ENCODE peak calls at places on chromosomes 6 and 20, in eight cellular contexts. R, U, K, I, T, O, Z and F are unnamed samples.

GRCh38 chr20:10034717-10035571 is at the start of gene ANKEF1:
- DNase-seq in R (peak; percentile 8), U (no peak), K (peak; percentile 69), I (peak; percentile 41), T (peak; percentile 59), O (peak; percentile 24), Z (peak; percentile 72), F (peak; percentile 86)

GRCh38 chr6:118537579-118537978 is 10.5 kb upstream of the PLN start:
- DNase-seq in R (no peak), U (no peak), K (no peak), I (peak; percentile 60), T (no peak), O (no peak), Z (no peak), F (no peak)

GRCh38 chr6:8462169-8462568 is 26.8 kb upstream of the SLC35B3 start:
- DNase-seq in R (no peak), U (no peak), K (no peak), I (no peak), T (no peak), O (no peak), Z (no peak), F (no peak)

GRCh38 chr20:55365745-55366144 is 639.6 kb downstream of the CBLN4 start:
- DNase-seq in R (no peak), U (no peak), K (no peak), I (no peak), T (no peak), O (no peak), Z (no peak), F (no peak)

GRCh38 chr6:138844203-138844602 is 48.3 kb downstream of the ECT2L start:
- DNase-seq in R (no peak), U (no peak), K (no peak), I (peak; percentile 91), T (no peak), O (no peak), Z (no peak), F (peak; percentile 79)

GRCh38 chr20:23631981-23632710 is 5.6 kb downstream of the CST3 start:
- DNase-seq in R (no peak), U (no peak), K (no peak), I (no peak), T (no peak), O (no peak), Z (no peak), F (no peak)

GRCh38 chr20:62675156-62675871 is 33.0 kb downstream of the SLCO4A1 start:
- DNase-seq in R (no peak), U (no peak), K (no peak), I (no peak), T (no peak), O (no peak), Z (no peak), F (no peak)

GRCh38 chr20:46378390-46379009 is 27.9 kb downstream of the ELMO2 start:
- DNase-seq in R (no peak), U (no peak), K (no peak), I (no peak), T (no peak), O (no peak), Z (no peak), F (no peak)

GRCh38 chr6:4516206-4516605 is 260.0 kb upstream of the CDYL start:
- DNase-seq in R (no peak), U (no peak), K (no peak), I (peak; percentile 8), T (no peak), O (no peak), Z (no peak), F (no peak)

GRCh38 chr6:144343736-144344428 is 58.7 kb downstream of the UTRN start:
- DNase-seq in R (no peak), U (no peak), K (peak; percentile 94), I (peak; percentile 33), T (no peak), O (no peak), Z (peak; percentile 37), F (no peak)

GRCh38 chr20:14583413-14583812 is 246.0 kb upstream of the FLRT3 start:
- DNase-seq in R (no peak), U (no peak), K (no peak), I (no peak), T (no peak), O (no peak), Z (no peak), F (no peak)

GRCh38 chr6:43271103-43271815 is 26.8 kb upstream of the SLC22A7 start:
- DNase-seq in R (no peak), U (no peak), K (no peak), I (no peak), T (no peak), O (no peak), Z (no peak), F (no peak)

GRCh38 chr6:149963462-149964242 is at the start of gene ULBP1:
- DNase-seq in R (peak; percentile 11), U (peak; percentile 20), K (peak; percentile 62), I (peak; percentile 84), T (peak; percentile 82), O (peak; percentile 78), Z (peak; percentile 73), F (peak; percentile 95)

GRCh38 chr6:56335733-56336132 is 88.4 kb upstream of the COL21A1 start:
- DNase-seq in R (no peak), U (no peak), K (peak; percentile 53), I (peak; percentile 96), T (no peak), O (no peak), Z (no peak), F (no peak)

GRCh38 chr6:149166747-149167146 is 150.8 kb upstream of the TAB2 start:
- DNase-seq in R (no peak), U (no peak), K (peak; percentile 28), I (peak; percentile 35), T (no peak), O (no peak), Z (no peak), F (no peak)

GRCh38 chr6:149904661-149905370 is 6.9 kb upstream of the RAET1E start:
- DNase-seq in R (no peak), U (no peak), K (no peak), I (no peak), T (no peak), O (no peak), Z (no peak), F (no peak)

GRCh38 chr20:61263084-61263695 is 11.1 kb downstream of the CDH4 start:
- DNase-seq in R (no peak), U (peak; percentile 14), K (peak; percentile 17), I (peak; percentile 33), T (peak; percentile 58), O (no peak), Z (peak; percentile 16), F (no peak)

GRCh38 chr20:32539817-32540675 is 45.1 kb downstream of the NOL4L start:
- DNase-seq in R (no peak), U (no peak), K (peak; percentile 58), I (no peak), T (peak; percentile 60), O (peak; percentile 72), Z (peak; percentile 57), F (no peak)

GRCh38 chr20:47603260-47603659 is 101.6 kb downstream of the NCOA3 start:
- DNase-seq in R (no peak), U (no peak), K (no peak), I (no peak), T (no peak), O (no peak), Z (no peak), F (peak; percentile 8)

GRCh38 chr6:101730954-101731353 is 337.4 kb downstream of the GRIK2 start:
- DNase-seq in R (no peak), U (no peak), K (no peak), I (peak; percentile 31), T (no peak), O (no peak), Z (no peak), F (no peak)

GRCh38 chr6:63663147-63663877 is 27.7 kb downstream of the PHF3 start:
- DNase-seq in R (no peak), U (no peak), K (no peak), I (peak; percentile 82), T (no peak), O (no peak), Z (no peak), F (no peak)

GRCh38 chr6:86871681-86872080 is 65.6 kb upstream of the HTR1E start:
- DNase-seq in R (no peak), U (no peak), K (no peak), I (no peak), T (no peak), O (no peak), Z (no peak), F (no peak)

GRCh38 chr20:41533537-41534136 is 84.5 kb downstream of the CHD6 start:
- DNase-seq in R (no peak), U (no peak), K (peak; percentile 8), I (no peak), T (no peak), O (no peak), Z (no peak), F (no peak)

GRCh38 chr6:23173231-23173630 is 603.9 kb downstream of the HDGFL1 start:
- DNase-seq in R (no peak), U (no peak), K (peak; percentile 70), I (peak; percentile 10), T (no peak), O (peak; percentile 36), Z (no peak), F (no peak)

GRCh38 chr20:57695940-57696339 is 13.9 kb downstream of the PMEPA1 start:
- DNase-seq in R (no peak), U (no peak), K (no peak), I (no peak), T (no peak), O (no peak), Z (no peak), F (no peak)

GRCh38 chr6:6781172-6781876 is 192.8 kb downstream of the LY86 start:
- DNase-seq in R (no peak), U (no peak), K (no peak), I (peak; percentile 86), T (no peak), O (no peak), Z (no peak), F (peak; percentile 76)

GRCh38 chr6:165308926-165309731 is at the start of gene C6orf118:
- DNase-seq in R (no peak), U (peak; percentile 17), K (peak; percentile 24), I (peak; percentile 83), T (no peak), O (peak; percentile 4), Z (no peak), F (peak; percentile 75)

GRCh38 chr6:7805088-7805756 is 79.3 kb downstream of the BMP6 start:
- DNase-seq in R (no peak), U (no peak), K (no peak), I (no peak), T (no peak), O (no peak), Z (no peak), F (no peak)

GRCh38 chr6:46380152-46380807 is 111.0 kb downstream of the RCAN2 start:
- DNase-seq in R (no peak), U (no peak), K (no peak), I (no peak), T (no peak), O (no peak), Z (no peak), F (no peak)

GRCh38 chr6:57252975-57253374 is 30.9 kb upstream of the RAB23 start:
- DNase-seq in R (no peak), U (no peak), K (no peak), I (peak; percentile 36), T (no peak), O (no peak), Z (no peak), F (no peak)

GRCh38 chr6:26199773-26200728 is 112.8 kb downstream of the HFE start:
- DNase-seq in R (no peak), U (no peak), K (no peak), I (peak; percentile 55), T (peak; percentile 76), O (no peak), Z (peak; percentile 44), F (peak; percentile 83)

GRCh38 chr6:2038096-2038495 is 207.3 kb downstream of the GMDS start:
- DNase-seq in R (no peak), U (no peak), K (no peak), I (peak; percentile 50), T (no peak), O (no peak), Z (peak; percentile 10), F (no peak)

GRCh38 chr6:41625442-41625841 is 12.8 kb upstream of the MDFI start:
- DNase-seq in R (no peak), U (no peak), K (no peak), I (peak; percentile 26), T (no peak), O (no peak), Z (no peak), F (no peak)

GRCh38 chr6:75171581-75172360 is 34.1 kb downstream of the COL12A1 start:
- DNase-seq in R (no peak), U (no peak), K (peak; percentile 72), I (peak; percentile 31), T (no peak), O (no peak), Z (no peak), F (no peak)